ENCODE peak calls at places on chromosomes 13 and 19, in five cellular contexts. One of them, this sample, is unnamed.

GRCh38 chr19:39270091-39270871 is 2.1 kb downstream of the IFNL2 start:
- DNase-seq in esophagus muscularis mucosa: no peak
- DNase-seq in keratinocyte: no peak
- DNase-seq in PC-3: no peak
- DNase-seq in CD4-positive, CD25-positive, alpha-beta regulatory T cell: no peak
- DNase-seq in this sample: no peak

GRCh38 chr19:44745386-44745831 is 3.1 kb upstream of the BCL3 start:
- DNase-seq in esophagus muscularis mucosa: peak
- DNase-seq in CD4-positive, CD25-positive, alpha-beta regulatory T cell: no peak
- DNase-seq in keratinocyte: no peak
- DNase-seq in PC-3: peak
- DNase-seq in this sample: no peak

GRCh38 chr19:16969127-16969526 is 57.5 kb downstream of the CPAMD8 start:
- DNase-seq in keratinocyte: no peak
- DNase-seq in CD4-positive, CD25-positive, alpha-beta regulatory T cell: no peak
- DNase-seq in esophagus muscularis mucosa: no peak
- DNase-seq in PC-3: peak
- DNase-seq in this sample: peak

GRCh38 chr19:15629003-15629880 is 11.5 kb upstream of the CYP4F3 start:
- DNase-seq in PC-3: peak
- DNase-seq in esophagus muscularis mucosa: peak
- DNase-seq in CD4-positive, CD25-positive, alpha-beta regulatory T cell: peak
- DNase-seq in keratinocyte: no peak
- DNase-seq in this sample: peak

GRCh38 chr19:23099966-23100365 is 16.9 kb upstream of the ZNF730 start:
- DNase-seq in CD4-positive, CD25-positive, alpha-beta regulatory T cell: no peak
- DNase-seq in PC-3: no peak
- DNase-seq in esophagus muscularis mucosa: no peak
- DNase-seq in keratinocyte: no peak
- DNase-seq in this sample: no peak

GRCh38 chr19:45428385-45429231 is 4.9 kb upstream of the ERCC1 start:
- DNase-seq in PC-3: peak
- DNase-seq in CD4-positive, CD25-positive, alpha-beta regulatory T cell: no peak
- DNase-seq in esophagus muscularis mucosa: no peak
- DNase-seq in keratinocyte: no peak
- DNase-seq in this sample: peak

GRCh38 chr13:60492187-60492586 is 95.2 kb downstream of the TDRD3 start:
- DNase-seq in esophagus muscularis mucosa: no peak
- DNase-seq in CD4-positive, CD25-positive, alpha-beta regulatory T cell: no peak
- DNase-seq in PC-3: no peak
- DNase-seq in keratinocyte: no peak
- DNase-seq in this sample: no peak

GRCh38 chr13:30711375-30711774 is 24.0 kb upstream of the ALOX5AP start:
- DNase-seq in esophagus muscularis mucosa: no peak
- DNase-seq in keratinocyte: no peak
- DNase-seq in CD4-positive, CD25-positive, alpha-beta regulatory T cell: no peak
- DNase-seq in PC-3: peak
- DNase-seq in this sample: peak

GRCh38 chr19:10294368-10294697 is 4.6 kb downstream of the ICAM5 start:
- DNase-seq in PC-3: no peak
- DNase-seq in CD4-positive, CD25-positive, alpha-beta regulatory T cell: no peak
- DNase-seq in keratinocyte: no peak
- DNase-seq in esophagus muscularis mucosa: no peak
- DNase-seq in this sample: no peak

GRCh38 chr13:113876341-113877148 is 12.7 kb upstream of the GAS6 start:
- DNase-seq in keratinocyte: no peak
- DNase-seq in esophagus muscularis mucosa: peak
- DNase-seq in PC-3: no peak
- DNase-seq in CD4-positive, CD25-positive, alpha-beta regulatory T cell: no peak
- DNase-seq in this sample: no peak

DNA sequence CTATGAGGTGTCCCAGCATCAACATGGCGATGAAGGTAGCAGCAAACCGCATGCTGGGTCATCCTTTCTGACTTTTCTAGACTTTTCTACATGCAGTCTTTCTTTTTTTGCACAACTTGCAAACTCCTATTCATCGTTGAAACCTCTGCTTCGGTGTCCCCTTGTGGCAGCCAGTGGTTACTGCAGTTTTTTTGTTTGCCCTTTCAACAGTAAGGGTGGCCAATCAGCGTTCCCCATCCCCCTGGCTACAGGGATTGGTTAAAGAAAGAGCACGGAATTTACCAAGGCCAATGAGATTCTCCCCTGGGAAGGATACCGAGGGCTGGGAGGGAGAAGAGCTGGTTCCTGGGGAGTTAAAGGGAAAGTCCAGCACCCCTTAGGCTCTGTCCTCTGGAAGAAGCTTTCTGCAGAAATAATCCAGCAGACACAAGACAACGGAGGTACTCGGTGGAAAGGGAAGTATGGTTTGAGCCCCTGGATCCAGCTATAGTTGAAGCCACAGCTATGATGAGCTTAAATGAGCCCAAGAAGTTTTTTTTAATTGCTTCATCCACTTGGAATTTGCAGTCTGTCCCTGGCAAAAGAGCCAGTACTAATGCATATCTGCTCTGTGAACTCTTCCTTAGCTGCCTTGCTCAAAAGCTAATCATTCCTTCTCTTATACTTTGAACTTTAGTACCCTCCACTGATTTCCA is 5.6 kb upstream of the LSM4 start:
- DNase-seq in keratinocyte: peak
- DNase-seq in esophagus muscularis mucosa: peak
- DNase-seq in CD4-positive, CD25-positive, alpha-beta regulatory T cell: peak
- DNase-seq in PC-3: peak
- DNase-seq in this sample: peak
- H3K27ac ChIP-seq in keratinocyte: peak
- H3K27ac ChIP-seq in esophagus muscularis mucosa: peak
- H3K27ac ChIP-seq in CD4-positive, CD25-positive, alpha-beta regulatory T cell: peak
- H3K27ac ChIP-seq in PC-3: no peak
- H3K27ac ChIP-seq in this sample: peak

DNA sequence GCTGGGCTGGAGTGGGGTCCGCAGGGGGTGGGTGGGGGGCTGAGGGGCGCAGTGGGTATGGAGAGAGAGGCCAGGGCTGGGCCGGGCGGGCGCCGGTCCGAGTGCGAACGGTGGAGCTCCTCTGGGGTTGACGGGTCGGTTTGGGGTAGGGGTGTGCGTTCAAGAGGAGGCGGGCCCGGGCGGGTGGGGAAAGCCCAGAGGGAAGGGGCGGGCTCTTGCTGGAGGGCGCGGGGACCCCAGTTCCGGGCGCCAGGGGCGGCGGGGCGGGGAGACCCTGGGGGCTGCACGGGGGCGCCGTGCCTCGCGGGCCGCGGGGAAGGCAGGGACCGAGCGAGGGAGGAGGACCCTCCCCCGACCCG is 8.0 kb upstream of the SHISA7 start:
- DNase-seq in PC-3: no peak
- DNase-seq in keratinocyte: no peak
- DNase-seq in CD4-positive, CD25-positive, alpha-beta regulatory T cell: no peak
- DNase-seq in esophagus muscularis mucosa: no peak
- DNase-seq in this sample: no peak
- H3K4me3 ChIP-seq in PC-3: no peak
- H3K4me3 ChIP-seq in keratinocyte: no peak
- H3K4me3 ChIP-seq in CD4-positive, CD25-positive, alpha-beta regulatory T cell: no peak
- H3K4me3 ChIP-seq in esophagus muscularis mucosa: peak
- H3K4me3 ChIP-seq in this sample: no peak

GRCh38 chr19:37906868-37907734 is at the start of gene SIPA1L3:
- DNase-seq in esophagus muscularis mucosa: peak
- DNase-seq in PC-3: peak
- DNase-seq in keratinocyte: peak
- DNase-seq in CD4-positive, CD25-positive, alpha-beta regulatory T cell: peak
- DNase-seq in this sample: peak

GRCh38 chr19:37909661-37910199 is 2.7 kb downstream of the SIPA1L3 start:
- DNase-seq in esophagus muscularis mucosa: no peak
- DNase-seq in keratinocyte: no peak
- DNase-seq in PC-3: no peak
- DNase-seq in CD4-positive, CD25-positive, alpha-beta regulatory T cell: no peak
- DNase-seq in this sample: no peak

GRCh38 chr19:37905936-37906867 is at the start of gene WDR87:
- DNase-seq in CD4-positive, CD25-positive, alpha-beta regulatory T cell: peak
- DNase-seq in PC-3: peak
- DNase-seq in esophagus muscularis mucosa: no peak
- DNase-seq in keratinocyte: peak
- DNase-seq in this sample: no peak

GRCh38 chr19:37903096-37903495 is 3.3 kb downstream of the WDR87 start:
- DNase-seq in esophagus muscularis mucosa: no peak
- DNase-seq in keratinocyte: no peak
- DNase-seq in PC-3: no peak
- DNase-seq in CD4-positive, CD25-positive, alpha-beta regulatory T cell: no peak
- DNase-seq in this sample: no peak

GRCh38 chr19:37907735-37908066 is 693 bp downstream of the SIPA1L3 start:
- DNase-seq in keratinocyte: no peak
- DNase-seq in PC-3: no peak
- DNase-seq in esophagus muscularis mucosa: no peak
- DNase-seq in CD4-positive, CD25-positive, alpha-beta regulatory T cell: peak
- DNase-seq in this sample: no peak
- H3K27ac ChIP-seq in keratinocyte: peak
- H3K27ac ChIP-seq in PC-3: no peak
- H3K27ac ChIP-seq in esophagus muscularis mucosa: no peak
- H3K27ac ChIP-seq in CD4-positive, CD25-positive, alpha-beta regulatory T cell: no peak
- H3K27ac ChIP-seq in this sample: peak

GRCh38 chr13:112053744-112054615 is 13.0 kb upstream of the SOX1 start:
- DNase-seq in esophagus muscularis mucosa: no peak
- DNase-seq in PC-3: no peak
- DNase-seq in CD4-positive, CD25-positive, alpha-beta regulatory T cell: no peak
- DNase-seq in keratinocyte: no peak
- DNase-seq in this sample: no peak
- H3K4me3 ChIP-seq in esophagus muscularis mucosa: no peak
- H3K4me3 ChIP-seq in PC-3: no peak
- H3K4me3 ChIP-seq in CD4-positive, CD25-positive, alpha-beta regulatory T cell: no peak
- H3K4me3 ChIP-seq in keratinocyte: no peak
- H3K4me3 ChIP-seq in this sample: no peak

DNA sequence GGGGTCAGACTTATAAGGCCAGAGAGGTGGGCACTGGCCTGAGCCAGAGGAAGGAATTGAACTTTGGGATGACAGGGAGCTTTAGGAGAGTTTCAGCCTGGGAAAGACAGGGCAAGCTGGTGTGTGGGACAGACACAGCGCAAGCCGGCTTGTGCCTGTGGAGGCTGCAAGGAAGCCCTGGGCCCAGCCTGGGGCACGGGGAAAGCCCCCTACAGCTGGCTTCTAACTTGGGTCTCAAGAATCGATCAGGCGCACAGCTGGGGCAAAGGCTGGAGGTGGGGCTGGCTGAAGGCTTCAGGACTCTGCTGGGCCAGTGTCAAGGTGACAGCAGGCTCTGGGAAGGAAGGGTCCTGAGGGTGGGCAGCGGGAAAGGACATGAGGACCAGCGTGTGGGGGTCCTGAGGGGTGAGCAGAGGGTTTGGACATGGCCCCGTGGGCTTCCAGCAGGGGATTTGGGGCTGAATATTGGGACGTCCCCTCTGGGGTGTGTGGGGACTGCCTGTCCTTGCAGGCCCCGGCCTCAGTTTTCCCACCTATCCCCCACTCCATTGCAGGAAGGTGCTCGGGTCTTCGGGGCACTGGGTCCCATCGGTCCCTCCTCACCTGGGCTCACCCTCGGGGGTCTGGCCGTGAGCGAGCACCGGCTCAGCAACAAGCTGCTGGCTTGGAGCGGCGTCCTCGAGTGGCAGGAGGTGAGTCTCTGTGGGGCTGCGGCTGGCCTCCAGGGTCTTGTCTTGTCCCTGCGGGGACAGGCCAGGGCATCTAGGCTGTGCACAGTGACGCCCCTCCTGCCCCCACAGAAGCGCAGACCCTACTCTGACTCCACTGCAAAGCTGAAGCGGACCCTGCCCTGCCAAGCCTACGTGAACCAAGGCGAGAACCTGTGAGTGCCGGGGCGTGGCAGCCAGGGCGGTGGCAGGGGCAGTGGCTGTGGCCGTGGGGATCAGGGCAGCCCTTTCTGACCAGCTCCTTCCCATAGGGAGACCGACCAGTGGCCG is 3.2 kb downstream of the PTOV1 start:
- DNase-seq in PC-3: no peak
- DNase-seq in CD4-positive, CD25-positive, alpha-beta regulatory T cell: no peak
- DNase-seq in keratinocyte: no peak
- DNase-seq in esophagus muscularis mucosa: no peak
- DNase-seq in this sample: no peak
- H3K27ac ChIP-seq in PC-3: no peak
- H3K27ac ChIP-seq in CD4-positive, CD25-positive, alpha-beta regulatory T cell: no peak
- H3K27ac ChIP-seq in keratinocyte: no peak
- H3K27ac ChIP-seq in esophagus muscularis mucosa: no peak
- H3K27ac ChIP-seq in this sample: no peak

This sample was measured in brain microvascular endothelial cell.